ENCODE peak calls at places on chromosomes 16 and 17, in eight cellular contexts. Q, X, E, N, U, Z, I and F are unnamed samples.

GRCh38 chr17:8275421-8276290 is 12.8 kb upstream of the RANGRF start:
- DNase-seq in Q (no peak), X (no peak), E (no peak), N (no peak), U (no peak), Z (no peak), I (no peak), F (no peak)

GRCh38 chr17:35731932-35732805 is 730 bp downstream of the RASL10B start:
- DNase-seq in Q (no peak), X (no peak), E (no peak), N (no peak), U (no peak), Z (no peak), I (no peak), F (no peak)

GRCh38 chr16:30834130-30834740 is 47.2 kb upstream of the ZNF629 start:
- DNase-seq in Q (no peak), X (no peak), E (no peak), N (no peak), U (no peak), Z (no peak), I (no peak), F (no peak)

GRCh38 chr16:61929801-61930200 is 106.4 kb downstream of the CDH8 start:
- DNase-seq in Q (no peak), X (no peak), E (no peak), N (no peak), U (no peak), Z (no peak), I (no peak), F (no peak)

GRCh38 chr16:47599512-47599911 is 138.4 kb downstream of the PHKB start:
- DNase-seq in Q (no peak), X (no peak), E (no peak), N (no peak), U (no peak), Z (no peak), I (no peak), F (no peak)

GRCh38 chr16:84178146-84178765 is 8.6 kb downstream of the TAF1C start:
- DNase-seq in Q (no peak), X (no peak), E (no peak), N (no peak), U (no peak), Z (no peak), I (no peak), F (no peak)

GRCh38 chr16:49821614-49822282 is 34.2 kb downstream of the ZNF423 start:
- DNase-seq in Q (no peak), X (no peak), E (no peak), N (no peak), U (no peak), Z (no peak), I (no peak), F (no peak)

GRCh38 chr16:12208341-12209035 is 232.0 kb downstream of the SNX29 start:
- DNase-seq in Q (no peak), X (no peak), E (no peak), N (no peak), U (peak), Z (no peak), I (no peak), F (no peak)

GRCh38 chr17:32659419-32659842 is 172.6 kb downstream of the CDK5R1 start:
- DNase-seq in Q (peak), X (peak), E (peak), N (peak), U (peak), Z (peak), I (peak), F (peak)

GRCh38 chr16:27446721-27447120 is 44.7 kb downstream of the IL21R start:
- DNase-seq in Q (no peak), X (no peak), E (no peak), N (no peak), U (no peak), Z (no peak), I (no peak), F (no peak)

GRCh38 chr17:79704691-79705090 is 26.1 kb upstream of the ENPP7 start:
- DNase-seq in Q (no peak), X (no peak), E (no peak), N (no peak), U (no peak), Z (no peak), I (no peak), F (no peak)

GRCh38 chr17:77810536-77810935 is 148.0 kb upstream of the TNRC6C start:
- DNase-seq in Q (peak), X (peak), E (peak), N (no peak), U (no peak), Z (peak), I (no peak), F (peak)

GRCh38 chr17:14156689-14157088 is 80.0 kb downstream of the CDRT15 start:
- DNase-seq in Q (no peak), X (no peak), E (no peak), N (no peak), U (no peak), Z (peak), I (no peak), F (no peak)

GRCh38 chr17:79188048-79188447 is 113.4 kb downstream of the ENGASE start:
- DNase-seq in Q (no peak), X (no peak), E (no peak), N (peak), U (peak), Z (no peak), I (no peak), F (no peak)

GRCh38 chr16:58127033-58127556 is 2.1 kb downstream of the CFAP20 start:
- DNase-seq in Q (peak), X (no peak), E (no peak), N (peak), U (peak), Z (peak), I (no peak), F (no peak)

GRCh38 chr16:82011199-82011641 is at the start of gene SDR42E1:
- DNase-seq in Q (peak), X (no peak), E (peak), N (no peak), U (no peak), Z (peak), I (peak), F (no peak)

GRCh38 chr16:11334831-11335404 is 10.3 kb upstream of the RMI2 start:
- DNase-seq in Q (no peak), X (no peak), E (no peak), N (no peak), U (no peak), Z (peak), I (no peak), F (no peak)

GRCh38 chr17:49580055-49580721 is 4.5 kb downstream of the NXPH3 start:
- DNase-seq in Q (no peak), X (no peak), E (no peak), N (no peak), U (no peak), Z (peak), I (no peak), F (no peak)

GRCh38 chr16:86952769-86953168 is 364.4 kb downstream of the C16orf95 start:
- DNase-seq in Q (peak), X (no peak), E (no peak), N (no peak), U (no peak), Z (peak), I (no peak), F (no peak)

GRCh38 chr16:89841275-89841674 is 13.0 kb downstream of the SPIRE2 start:
- DNase-seq in Q (no peak), X (no peak), E (no peak), N (no peak), U (no peak), Z (no peak), I (no peak), F (no peak)

GRCh38 chr17:58390884-58391283 is 26.4 kb downstream of the RNF43 start:
- DNase-seq in Q (no peak), X (no peak), E (no peak), N (no peak), U (no peak), Z (no peak), I (no peak), F (no peak)

GRCh38 chr17:56174421-56174820 is 21.1 kb downstream of the ANKFN1 start:
- DNase-seq in Q (peak), X (no peak), E (no peak), N (no peak), U (no peak), Z (no peak), I (no peak), F (no peak)

GRCh38 chr16:27444015-27444414 is 42.0 kb downstream of the IL21R start:
- DNase-seq in Q (peak), X (no peak), E (no peak), N (no peak), U (peak), Z (peak), I (no peak), F (no peak)

GRCh38 chr17:71188811-71189492 is 931.9 kb upstream of the SOX9 start:
- DNase-seq in Q (peak), X (no peak), E (no peak), N (no peak), U (peak), Z (peak), I (no peak), F (no peak)

GRCh38 chr16:72848759-72849664 is 198.9 kb downstream of the ZFHX3 start:
- DNase-seq in Q (peak), X (peak), E (peak), N (peak), U (peak), Z (peak), I (no peak), F (peak)

GRCh38 chr16:58853830-58854229 is 119.7 kb upstream of the GOT2 start:
- DNase-seq in Q (no peak), X (no peak), E (no peak), N (no peak), U (no peak), Z (no peak), I (no peak), F (no peak)

GRCh38 chr16:54050281-54051210 is 236.0 kb downstream of the IRX3 start:
- DNase-seq in Q (no peak), X (no peak), E (no peak), N (no peak), U (no peak), Z (peak), I (no peak), F (no peak)

GRCh38 chr16:12532871-12533610 is 270.6 kb downstream of the CPPED1 start:
- DNase-seq in Q (no peak), X (no peak), E (no peak), N (no peak), U (no peak), Z (no peak), I (peak), F (no peak)

GRCh38 chr17:47802341-47803022 is 19.1 kb downstream of the OSBPL7 start:
- DNase-seq in Q (peak), X (no peak), E (no peak), N (peak), U (peak), Z (peak), I (peak), F (no peak)

GRCh38 chr17:63116967-63117366 is 150.9 kb downstream of the TANC2 start:
- DNase-seq in Q (peak), X (no peak), E (no peak), N (peak), U (peak), Z (peak), I (no peak), F (no peak)

GRCh38 chr17:15918661-15919259 is 26.2 kb upstream of the ADORA2B start:
- DNase-seq in Q (no peak), X (peak), E (no peak), N (no peak), U (no peak), Z (no peak), I (no peak), F (peak)

GRCh38 chr16:4313563-4314531 is 2.0 kb upstream of the GLIS2 start:
- DNase-seq in Q (peak), X (no peak), E (no peak), N (no peak), U (peak), Z (peak), I (no peak), F (peak)

GRCh38 chr16:83913234-83913633 is 14.3 kb downstream of the MLYCD start:
- DNase-seq in Q (peak), X (peak), E (no peak), N (no peak), U (no peak), Z (no peak), I (no peak), F (peak)

GRCh38 chr17:37388266-37388665 is 12.5 kb downstream of the C17orf78 start:
- DNase-seq in Q (no peak), X (no peak), E (no peak), N (no peak), U (no peak), Z (no peak), I (no peak), F (no peak)

GRCh38 chr17:1398900-1399299 is 1.1 kb downstream of the YWHAE start:
- DNase-seq in Q (peak), X (no peak), E (no peak), N (peak), U (no peak), Z (no peak), I (no peak), F (no peak)

GRCh38 chr16:27426423-27427408 is 24.7 kb downstream of the IL21R start:
- DNase-seq in Q (peak), X (peak), E (no peak), N (no peak), U (peak), Z (peak), I (peak), F (no peak)

GRCh38 chr16:49608801-49609200 is 235.2 kb downstream of the C16orf78 start:
- DNase-seq in Q (no peak), X (peak), E (no peak), N (no peak), U (no peak), Z (peak), I (no peak), F (peak)

GRCh38 chr16:75096730-75097129 is 19.9 kb downstream of the LDHD start:
- DNase-seq in Q (no peak), X (no peak), E (no peak), N (peak), U (no peak), Z (no peak), I (no peak), F (no peak)

GRCh38 chr16:81641403-81642106 is 137.5 kb upstream of the PLCG2 start:
- DNase-seq in Q (no peak), X (no peak), E (no peak), N (peak), U (no peak), Z (no peak), I (no peak), F (no peak)

GRCh38 chr17:63533433-63534077 is 10.4 kb downstream of the KCNH6 start:
- DNase-seq in Q (no peak), X (no peak), E (no peak), N (no peak), U (no peak), Z (no peak), I (no peak), F (no peak)